ENCODE peak calls at places on chromosomes 2 and 18, in nine cellular contexts. One of them, this sample, is unnamed.

GRCh38 chr2:20444113-20444992 is 2.5 kb upstream of the RHOB start:
- DNase-seq in CD8-positive, alpha-beta memory T cell: no peak
- DNase-seq in cardiac muscle cell: no peak
- DNase-seq in HT-29: peak
- DNase-seq in Right ventricle myocardium superior: no peak
- DNase-seq in progenitor cell of endocrine pancreas: no peak
- DNase-seq in dorsolateral prefrontal cortex: no peak
- DNase-seq in AG04450: no peak
- DNase-seq in GM19239: no peak
- DNase-seq in this sample: no peak

GRCh38 chr2:108621087-108621559 is 86.9 kb downstream of the LIMS1 start:
- DNase-seq in cardiac muscle cell: peak
- DNase-seq in GM19239: peak
- DNase-seq in progenitor cell of endocrine pancreas: no peak
- DNase-seq in HT-29: peak
- DNase-seq in Right ventricle myocardium superior: no peak
- DNase-seq in AG04450: no peak
- DNase-seq in CD8-positive, alpha-beta memory T cell: peak
- DNase-seq in dorsolateral prefrontal cortex: no peak
- DNase-seq in this sample: no peak

GRCh38 chr2:238999290-238999741 is 151.4 kb downstream of the TWIST2 start:
- DNase-seq in Right ventricle myocardium superior: peak
- DNase-seq in GM19239: no peak
- DNase-seq in CD8-positive, alpha-beta memory T cell: no peak
- DNase-seq in cardiac muscle cell: no peak
- DNase-seq in AG04450: no peak
- DNase-seq in progenitor cell of endocrine pancreas: no peak
- DNase-seq in HT-29: no peak
- DNase-seq in dorsolateral prefrontal cortex: no peak
- DNase-seq in this sample: no peak

GRCh38 chr18:22434973-22435608 is 17.4 kb upstream of the CTAGE1 start:
- DNase-seq in Right ventricle myocardium superior: no peak
- DNase-seq in progenitor cell of endocrine pancreas: no peak
- DNase-seq in cardiac muscle cell: no peak
- DNase-seq in CD8-positive, alpha-beta memory T cell: no peak
- DNase-seq in HT-29: no peak
- DNase-seq in AG04450: peak
- DNase-seq in GM19239: no peak
- DNase-seq in dorsolateral prefrontal cortex: no peak
- DNase-seq in this sample: no peak

GRCh38 chr2:11710210-11710609 is 36.2 kb upstream of the LPIN1 start:
- DNase-seq in CD8-positive, alpha-beta memory T cell: no peak
- DNase-seq in cardiac muscle cell: no peak
- DNase-seq in GM19239: no peak
- DNase-seq in Right ventricle myocardium superior: no peak
- DNase-seq in progenitor cell of endocrine pancreas: no peak
- DNase-seq in HT-29: no peak
- DNase-seq in AG04450: peak
- DNase-seq in dorsolateral prefrontal cortex: no peak
- DNase-seq in this sample: peak

GRCh38 chr2:73130790-73131189 is 18.0 kb upstream of the RAB11FIP5 start:
- DNase-seq in CD8-positive, alpha-beta memory T cell: no peak
- DNase-seq in dorsolateral prefrontal cortex: no peak
- DNase-seq in cardiac muscle cell: no peak
- DNase-seq in GM19239: no peak
- DNase-seq in HT-29: no peak
- DNase-seq in AG04450: no peak
- DNase-seq in progenitor cell of endocrine pancreas: no peak
- DNase-seq in Right ventricle myocardium superior: no peak
- DNase-seq in this sample: no peak

GRCh38 chr2:98282109-98282508 is 64.1 kb upstream of the CNGA3 start:
- DNase-seq in AG04450: no peak
- DNase-seq in dorsolateral prefrontal cortex: no peak
- DNase-seq in Right ventricle myocardium superior: no peak
- DNase-seq in CD8-positive, alpha-beta memory T cell: no peak
- DNase-seq in progenitor cell of endocrine pancreas: no peak
- DNase-seq in HT-29: no peak
- DNase-seq in GM19239: no peak
- DNase-seq in cardiac muscle cell: no peak
- DNase-seq in this sample: no peak

GRCh38 chr2:170930132-170931109 is 1.4 kb downstream of the GORASP2 start:
- DNase-seq in progenitor cell of endocrine pancreas: no peak
- DNase-seq in GM19239: peak
- DNase-seq in cardiac muscle cell: peak
- DNase-seq in HT-29: peak
- DNase-seq in CD8-positive, alpha-beta memory T cell: peak
- DNase-seq in AG04450: no peak
- DNase-seq in dorsolateral prefrontal cortex: no peak
- DNase-seq in Right ventricle myocardium superior: no peak
- DNase-seq in this sample: peak

GRCh38 chr18:140670-141266 is 17.6 kb upstream of the USP14 start:
- DNase-seq in GM19239: no peak
- DNase-seq in dorsolateral prefrontal cortex: no peak
- DNase-seq in progenitor cell of endocrine pancreas: no peak
- DNase-seq in cardiac muscle cell: no peak
- DNase-seq in HT-29: no peak
- DNase-seq in AG04450: no peak
- DNase-seq in Right ventricle myocardium superior: no peak
- DNase-seq in CD8-positive, alpha-beta memory T cell: no peak
- DNase-seq in this sample: no peak

GRCh38 chr18:48875942-48876511 is 74.7 kb downstream of the SMAD7 start:
- DNase-seq in Right ventricle myocardium superior: no peak
- DNase-seq in GM19239: no peak
- DNase-seq in CD8-positive, alpha-beta memory T cell: no peak
- DNase-seq in HT-29: no peak
- DNase-seq in AG04450: no peak
- DNase-seq in cardiac muscle cell: peak
- DNase-seq in dorsolateral prefrontal cortex: no peak
- DNase-seq in progenitor cell of endocrine pancreas: no peak
- DNase-seq in this sample: no peak

This sample was measured in SK-MEL-5.